ENCODE peak calls at places on chromosome 10, in ten cellular contexts. Y, Q, I, F, C, T, X, B, H and E are unnamed samples. For H3K27me3, the result is how much of the 10 kb centered on the place peaks cover.

GRCh38 chr10:119408969-119409371 is 133.5 kb downstream of the RGS10 start:
- DNase-seq in Y (no peak), Q (no peak), I (no peak), F (no peak), C (no peak), T (no peak), X (no peak), B (no peak), H (no peak), E (no peak)

GRCh38 chr10:62766383-62766782 is 38.1 kb upstream of the ADO start:
- DNase-seq in Y (no peak), Q (no peak), I (no peak), F (no peak), C (no peak), T (no peak), X (no peak), B (no peak), H (no peak), E (no peak)

GRCh38 chr10:102220612-102221011 is 5.5 kb upstream of the ELOVL3 start:
- DNase-seq in Y (no peak), Q (no peak), I (no peak), F (no peak), C (no peak), T (no peak), X (no peak), B (no peak), H (no peak), E (no peak)

GRCh38 chr10:89503633-89504345 is 31.6 kb downstream of the SLC16A12 start:
- DNase-seq in Y (no peak), Q (peak), I (no peak), F (no peak), C (no peak), T (no peak), X (no peak), B (no peak), H (no peak), E (no peak)

GRCh38 chr10:114491933-114492332 is 87.6 kb upstream of the AFAP1L2 start:
- DNase-seq in Y (no peak), Q (peak), I (no peak), F (no peak), C (no peak), T (no peak), X (no peak), B (peak), H (no peak), E (no peak)

GRCh38 chr10:80204801-80205477 is 398 bp downstream of the ANXA11 start:
- DNase-seq in Y (no peak), Q (peak), I (peak), F (no peak), C (peak), T (peak), X (no peak), B (no peak), H (peak), E (peak)

GRCh38 chr10:130018253-130018652 is 54.2 kb upstream of the EBF3 start:
- DNase-seq in Y (peak), Q (peak), I (no peak), F (peak), C (no peak), T (peak), X (no peak), B (peak), H (no peak), E (no peak)

GRCh38 chr10:72029414-72029813 is 58.9 kb downstream of the SPOCK2 start:
- DNase-seq in Y (no peak), Q (no peak), I (no peak), F (no peak), C (no peak), T (no peak), X (no peak), B (no peak), H (no peak), E (no peak)

GRCh38 chr10:63977329-63977923 is 456.2 kb downstream of the REEP3 start:
- DNase-seq in Y (no peak), Q (peak), I (peak), F (no peak), C (no peak), T (peak), X (peak), B (peak), H (no peak), E (peak)

GRCh38 chr10:47027812-47028260 is 116.6 kb downstream of the PTPN20 start:
- DNase-seq in Y (no peak), Q (no peak), I (no peak), F (peak), C (peak), T (no peak), X (no peak), B (no peak), H (peak), E (no peak)

GRCh38 chr10:26869528-26869927 is 8.8 kb upstream of the ABI1 start:
- DNase-seq in Y (no peak), Q (no peak), I (no peak), F (no peak), C (no peak), T (no peak), X (no peak), B (peak), H (no peak), E (no peak)

GRCh38 chr10:76643465-76643864 is 994.1 kb downstream of the KCNMA1 start:
- DNase-seq in Y (no peak), Q (no peak), I (no peak), F (no peak), C (no peak), T (no peak), X (no peak), B (no peak), H (peak), E (no peak)

GRCh38 chr10:72462261-72462660 is 107.5 kb upstream of the DNAJB12 start:
- DNase-seq in Y (no peak), Q (no peak), I (no peak), F (no peak), C (no peak), T (no peak), X (no peak), B (peak), H (no peak), E (no peak)

GRCh38 chr10:3573498-3573897 is 211.5 kb downstream of the KLF6 start:
- DNase-seq in Y (no peak), Q (no peak), I (no peak), F (no peak), C (no peak), T (no peak), X (no peak), B (no peak), H (peak), E (no peak)

GRCh38 chr10:43046288-43046991 is 30.4 kb upstream of the RET start:
- DNase-seq in Y (no peak), Q (no peak), I (no peak), F (no peak), C (peak), T (no peak), X (no peak), B (no peak), H (no peak), E (no peak)

GRCh38 chr10:60348982-60349381 is 40.7 kb downstream of the ANK3 start:
- DNase-seq in Y (no peak), Q (peak), I (no peak), F (no peak), C (no peak), T (no peak), X (no peak), B (no peak), H (no peak), E (no peak)

GRCh38 chr10:71133710-71134686 is 78.4 kb upstream of the UNC5B start:
- DNase-seq in Y (no peak), Q (no peak), I (no peak), F (no peak), C (no peak), T (no peak), X (no peak), B (no peak), H (no peak), E (no peak)

GRCh38 chr10:124641282-124642075 is 102.7 kb downstream of the FAM53B start:
- DNase-seq in Y (no peak), Q (peak), I (peak), F (peak), C (no peak), T (peak), X (no peak), B (peak), H (no peak), E (peak)

GRCh38 chr10:121468726-121469125 is 129.5 kb downstream of the FGFR2 start:
- DNase-seq in Y (no peak), Q (no peak), I (no peak), F (no peak), C (no peak), T (no peak), X (no peak), B (no peak), H (no peak), E (no peak)

GRCh38 chr10:53003094-53003493 is 230.5 kb upstream of the MBL2 start:
- DNase-seq in Y (no peak), Q (no peak), I (no peak), F (no peak), C (no peak), T (no peak), X (no peak), B (peak), H (no peak), E (no peak)

GRCh38 chr10:6916601-6917000 is 336.5 kb upstream of the PRKCQ start:
- DNase-seq in Y (no peak), Q (no peak), I (no peak), F (no peak), C (no peak), T (no peak), X (no peak), B (no peak), H (no peak), E (no peak)

GRCh38 chr10:90866050-90866598 is 5.7 kb upstream of the RPP30 start:
- DNase-seq in Y (no peak), Q (no peak), I (no peak), F (no peak), C (no peak), T (no peak), X (no peak), B (no peak), H (no peak), E (no peak)

GRCh38 chr10:49611815-49612512 is 1.9 kb downstream of the SLC18A3 start:
- DNase-seq in Y (no peak), Q (no peak), I (no peak), F (no peak), C (peak), T (no peak), X (no peak), B (no peak), H (peak), E (no peak)

GRCh38 chr10:49610015-49610734 is at the start of gene SLC18A3:
- DNase-seq in Y (no peak), Q (no peak), I (peak), F (no peak), C (peak), T (no peak), X (no peak), B (no peak), H (peak), E (no peak)

GRCh38 chr10:49611166-49611814 is 1.2 kb downstream of the SLC18A3 start:
- DNase-seq in Y (no peak), Q (no peak), I (no peak), F (no peak), C (peak), T (no peak), X (no peak), B (no peak), H (peak), E (no peak)

GRCh38 chr10:49609283-49610014 is 661 bp upstream of the SLC18A3 start:
- DNase-seq in Y (no peak), Q (no peak), I (peak), F (no peak), C (peak), T (no peak), X (no peak), B (no peak), H (peak), E (no peak)

DNA sequence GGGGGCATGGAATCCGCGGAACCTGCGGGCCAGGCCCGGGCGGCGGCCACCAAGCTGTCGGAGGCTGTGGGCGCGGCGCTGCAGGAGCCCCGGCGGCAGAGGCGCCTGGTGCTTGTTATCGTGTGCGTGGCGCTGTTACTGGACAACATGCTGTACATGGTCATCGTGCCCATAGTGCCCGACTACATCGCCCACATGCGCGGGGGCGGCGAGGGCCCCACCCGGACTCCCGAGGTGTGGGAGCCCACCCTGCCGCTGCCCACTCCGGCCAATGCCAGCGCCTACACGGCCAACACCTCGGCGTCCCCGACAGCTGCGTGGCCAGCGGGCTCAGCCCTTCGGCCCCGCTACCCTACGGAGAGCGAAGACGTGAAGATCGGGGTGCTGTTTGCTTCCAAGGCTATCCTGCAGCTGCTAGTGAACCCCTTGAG is 640 bp downstream of the SLC18A3 start:
- DNase-seq in Y (no peak), Q (no peak), I (peak), F (no peak), C (no peak), T (no peak), X (no peak), B (no peak), H (peak), E (no peak)
- H3K27me3 ChIP-seq in Y (half or more), Q (half or more), I (under half), F (under half), C (half or more), T (under half), X (under half), B (half or more), H (half or more), E (under half)

DNA sequence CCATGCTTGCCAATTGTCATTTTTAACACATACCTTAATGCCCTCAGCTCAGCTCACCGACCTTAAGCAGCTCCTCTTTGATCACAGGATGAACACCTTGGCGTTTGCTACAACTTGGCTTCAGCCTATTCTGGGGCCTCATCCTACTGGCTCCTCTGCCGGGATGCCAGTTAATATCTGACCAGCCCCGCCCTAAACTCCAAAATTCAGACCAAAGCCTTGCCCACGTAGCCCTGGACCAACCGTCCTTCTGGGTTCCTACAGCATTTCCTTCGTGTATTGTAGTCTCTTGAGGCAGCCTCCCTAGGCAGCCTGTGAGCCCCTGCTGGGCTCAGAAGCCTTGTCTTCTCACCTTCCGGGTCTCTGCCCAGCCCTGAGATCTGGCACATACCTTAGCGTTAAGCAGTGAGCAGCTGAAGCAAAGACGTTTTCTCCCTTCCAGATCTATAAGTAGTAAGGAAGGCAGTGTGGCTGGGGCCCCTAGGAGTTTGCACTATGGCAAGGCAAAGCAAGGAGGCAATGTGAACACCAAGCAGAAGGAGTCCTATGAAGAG is 836 bp downstream of the ENO4 start:
- DNase-seq in Y (no peak), Q (no peak), I (no peak), F (no peak), C (no peak), T (no peak), X (no peak), B (no peak), H (no peak), E (no peak)
- H3K4me3 ChIP-seq in Y (peak), Q (peak), I (peak), F (no peak), C (peak), T (no peak), X (peak), B (peak), H (peak), E (no peak)

GRCh38 chr10:133231946-133232574 is 2.0 kb downstream of the UTF1 start:
- DNase-seq in Y (no peak), Q (no peak), I (no peak), F (no peak), C (no peak), T (no peak), X (no peak), B (no peak), H (no peak), E (no peak)
- H3K27me3 ChIP-seq in Y (half or more), Q (under half), I (half or more), F (under half), C (half or more), T (under half), X (under half), B (under half), H (under half), E (under half)

GRCh38 chr10:4678023-4678950 is 147.7 kb upstream of the AKR1E2 start:
- DNase-seq in Y (peak), Q (peak), I (no peak), F (no peak), C (no peak), T (no peak), X (no peak), B (peak), H (no peak), E (no peak)
- H3K4me3 ChIP-seq in Y (no peak), Q (peak), I (no peak), F (no peak), C (no peak), T (no peak), X (no peak), B (no peak), H (no peak), E (no peak)

GRCh38 chr10:49408437-49409306 is 12.8 kb upstream of the DRGX start:
- DNase-seq in Y (no peak), Q (no peak), I (no peak), F (no peak), C (no peak), T (peak), X (peak), B (peak), H (no peak), E (no peak)
- H3K27me3 ChIP-seq in Y (under half), Q (under half), I (under half), F (under half), C (under half), T (under half), X (under half), B (under half), H (under half), E (under half)

GRCh38 chr10:128050937-128051336 is 75.3 kb downstream of the MKI67 start:
- DNase-seq in Y (no peak), Q (no peak), I (no peak), F (no peak), C (no peak), T (no peak), X (no peak), B (peak), H (no peak), E (no peak)
- H3K4me3 ChIP-seq in Y (no peak), Q (no peak), I (no peak), F (no peak), C (no peak), T (no peak), X (no peak), B (no peak), H (no peak), E (no peak)

DNA sequence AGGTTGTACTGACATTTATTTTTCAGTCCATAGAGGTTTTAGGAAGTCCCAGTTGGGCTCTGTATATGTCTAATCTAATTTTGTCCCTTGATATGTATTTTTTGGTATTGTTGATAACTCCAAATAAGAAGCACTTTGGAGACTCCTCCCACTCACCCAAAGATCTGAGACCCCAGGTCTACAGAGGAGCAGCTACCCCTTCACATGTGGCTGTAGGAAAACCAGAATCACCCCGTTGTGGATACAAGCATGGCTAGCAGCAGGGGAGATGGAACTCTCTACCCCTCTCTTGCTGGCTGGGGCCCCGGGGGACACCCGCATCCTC is 9.4 kb downstream of the HHEX start:
- DNase-seq in Y (no peak), Q (no peak), I (no peak), F (no peak), C (no peak), T (no peak), X (no peak), B (no peak), H (no peak), E (no peak)
- H3K27me3 ChIP-seq in Y (under half), Q (under half), I (under half), F (under half), C (under half), T (under half), X (under half), B (under half), H (under half), E (under half)

DNA sequence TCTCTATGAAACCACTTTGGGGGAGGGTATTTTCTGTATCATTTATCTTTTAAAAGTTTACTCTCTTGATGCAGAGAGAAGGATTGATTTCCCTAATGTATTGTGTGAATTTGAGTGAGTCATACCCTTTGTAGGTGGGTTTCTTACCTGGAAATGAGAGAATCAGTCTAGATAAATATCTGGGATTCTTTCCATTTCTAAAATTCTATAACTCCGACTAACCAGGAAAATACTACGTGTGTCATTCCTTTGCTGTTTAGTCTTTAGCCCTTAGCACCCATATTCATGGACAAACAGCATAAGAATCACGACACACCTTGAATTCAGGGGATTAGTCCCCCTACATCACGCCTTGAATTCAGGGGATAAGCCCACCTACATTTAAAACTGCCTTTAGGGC is 139.1 kb downstream of the GATA3 start:
- DNase-seq in Y (no peak), Q (no peak), I (no peak), F (no peak), C (no peak), T (no peak), X (no peak), B (no peak), H (no peak), E (no peak)
- H3K4me3 ChIP-seq in Y (no peak), Q (no peak), I (no peak), F (no peak), C (no peak), T (no peak), X (no peak), B (no peak), H (no peak), E (no peak)

DNA sequence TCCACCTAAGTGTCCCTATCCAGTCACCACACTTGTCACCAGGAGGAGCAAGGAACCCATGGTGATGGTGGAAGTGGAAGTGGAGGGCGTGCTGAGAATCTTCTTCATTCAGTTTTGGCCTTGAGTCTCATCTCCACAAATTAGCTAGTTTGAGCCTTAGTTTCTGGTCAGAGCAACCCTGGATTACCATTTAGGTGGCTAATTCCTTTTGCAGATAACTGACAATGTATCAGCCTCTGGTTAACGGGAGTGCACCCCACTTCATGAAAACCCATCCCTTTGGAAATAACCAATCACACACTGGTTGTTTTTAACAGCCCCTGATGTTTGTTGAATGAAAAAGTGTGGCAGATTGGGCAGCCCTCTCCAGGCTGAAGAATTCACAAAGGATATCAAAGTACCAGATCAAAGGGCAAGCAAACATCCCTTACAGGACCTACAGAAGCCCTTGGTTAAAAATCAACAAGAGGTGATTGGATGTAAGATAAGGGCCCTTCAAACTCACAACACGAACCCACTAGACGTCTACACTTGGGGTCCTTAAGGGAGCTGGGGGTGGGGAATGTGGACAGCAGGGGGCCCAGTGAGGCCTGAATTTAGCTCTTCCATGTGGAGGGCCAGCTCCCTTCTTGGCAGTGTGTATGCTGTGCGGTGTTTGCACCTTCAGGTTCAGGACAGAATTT is 37.1 kb upstream of the SLF2 start:
- DNase-seq in Y (no peak), Q (no peak), I (no peak), F (no peak), C (no peak), T (no peak), X (no peak), B (no peak), H (no peak), E (no peak)
- H3K27me3 ChIP-seq in Y (under half), Q (under half), I (under half), F (under half), C (under half), T (under half), X (under half), B (under half), H (under half), E (under half)